ENCODE peak calls at places on chromosome 20, in ten cellular contexts. I is thyroid gland, C is K562, F is ovary, X is heart left ventricle, Y is HCT116, W is tibial nerve, B is stomach, Q is uterus, P is IMR-90. J is an unnamed sample.

GRCh38 chr20:58839474-58839874 is 11.2 kb downstream of the GNAS-AS1 start:
- DNase-seq in I (peak; percentile 52), C (peak; percentile 61), F (no peak), X (no peak), Y (peak; percentile 7), W (no peak), B (no peak), Q (no peak), P (peak; percentile 24), J (peak; percentile 18)

GRCh38 chr20:47228654-47229053 is 127.8 kb downstream of the ZMYND8 start:
- DNase-seq in I (no peak), C (no peak), F (no peak), X (peak; percentile 37), Y (no peak), W (no peak), B (no peak), Q (no peak), P (no peak), J (no peak)

GRCh38 chr20:3071610-3072529 is at the start of gene OXT:
- DNase-seq in I (peak; percentile 44), C (no peak), F (no peak), X (peak; percentile 51), Y (no peak), W (no peak), B (no peak), Q (peak; percentile 42), P (no peak), J (peak; percentile 20)

GRCh38 chr20:8853805-8854338 is 215.0 kb upstream of the PLCB4 start:
- DNase-seq in I (peak; percentile 12), C (peak; percentile 39), F (no peak), X (peak; percentile 20), Y (peak; percentile 40), W (no peak), B (no peak), Q (no peak), P (peak; percentile 84), J (peak; percentile 43)

GRCh38 chr20:46354920-46355654 is 46.8 kb upstream of the CDH22 start:
- DNase-seq in I (no peak), C (no peak), F (no peak), X (no peak), Y (no peak), W (no peak), B (no peak), Q (no peak), P (no peak), J (no peak)

GRCh38 chr20:49888341-49889244 is 26.7 kb downstream of the SPATA2 start:
- DNase-seq in I (peak; percentile 44), C (peak; percentile 78), F (no peak), X (no peak), Y (peak; percentile 21), W (no peak), B (peak; percentile 56), Q (peak; percentile 47), P (peak; percentile 56), J (peak; percentile 41)

GRCh38 chr20:63766695-63767426 is 27.3 kb downstream of the SLC2A4RG start:
- DNase-seq in I (no peak), C (no peak), F (no peak), X (no peak), Y (no peak), W (no peak), B (no peak), Q (no peak), P (no peak), J (no peak)

GRCh38 chr20:41078329-41078728 is 49.7 kb downstream of the TOP1 start:
- DNase-seq in I (peak; percentile 23), C (no peak), F (no peak), X (no peak), Y (no peak), W (no peak), B (no peak), Q (no peak), P (peak; percentile 53), J (peak; percentile 38)

GRCh38 chr20:23417861-23418260 is 3.4 kb downstream of the NAPB start:
- DNase-seq in I (no peak), C (no peak), F (no peak), X (no peak), Y (no peak), W (no peak), B (no peak), Q (no peak), P (no peak), J (no peak)

GRCh38 chr20:23419657-23419994 is 1.7 kb downstream of the NAPB start:
- DNase-seq in I (no peak), C (no peak), F (no peak), X (no peak), Y (no peak), W (no peak), B (no peak), Q (no peak), P (no peak), J (no peak)

GRCh38 chr20:23415958-23416583 is 5.2 kb downstream of the NAPB start:
- DNase-seq in I (no peak), C (no peak), F (no peak), X (no peak), Y (no peak), W (no peak), B (no peak), Q (no peak), P (no peak), J (no peak)

GRCh38 chr20:23420943-23421925 is at the start of gene NAPB:
- DNase-seq in I (peak; percentile 92), C (peak; percentile 86), F (peak; percentile 91), X (peak; percentile 97), Y (peak; percentile 78), W (peak; percentile 89), B (peak; percentile 94), Q (peak; percentile 95), P (peak; percentile 88), J (peak; percentile 93)

DNA sequence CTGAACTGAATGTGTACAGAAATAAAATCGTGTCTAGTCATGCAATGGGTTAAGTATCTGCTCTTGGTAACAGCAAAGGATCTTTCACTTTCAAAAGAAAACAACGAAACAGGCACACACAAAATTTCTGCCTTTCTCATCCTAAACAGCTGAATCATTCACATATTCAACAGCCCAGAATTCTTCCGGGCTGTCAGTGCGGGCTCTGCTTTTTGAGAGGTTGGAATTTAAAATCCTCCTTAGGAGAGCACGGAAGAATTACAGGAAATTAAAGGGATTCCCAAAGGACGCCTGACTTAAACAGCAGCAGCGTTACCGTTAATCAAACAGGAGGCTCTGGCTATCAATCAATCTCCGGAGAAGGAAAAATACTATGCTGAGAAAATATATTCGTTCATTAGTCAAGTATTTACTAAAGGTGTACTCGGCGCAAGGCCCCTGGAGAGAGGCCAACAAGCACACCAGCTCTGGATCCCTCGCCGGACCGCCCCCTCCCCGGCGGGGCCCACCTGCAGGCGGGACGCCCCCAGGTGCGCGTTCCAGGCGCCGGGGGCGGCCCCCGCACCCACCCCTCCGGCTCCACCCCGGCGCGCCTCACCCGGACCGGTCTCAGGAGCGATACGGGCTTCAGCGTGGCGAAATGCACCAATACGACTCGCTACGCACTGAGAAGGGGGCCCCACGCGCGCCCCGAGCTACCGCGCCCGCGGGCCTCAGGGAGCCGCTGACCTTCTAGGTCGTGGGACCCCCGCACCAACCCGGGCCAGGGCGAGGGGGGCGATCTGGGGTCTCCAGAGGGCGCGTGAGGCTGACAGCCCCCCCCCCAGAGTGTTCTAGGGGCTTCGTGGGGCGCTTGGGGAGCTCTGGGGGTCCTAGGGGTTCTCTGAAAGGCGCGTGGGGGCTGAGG is 1.0 kb downstream of the NAPB start:
- DNase-seq in I (peak; percentile 74), C (peak; percentile 36), F (peak; percentile 41), X (peak; percentile 45), Y (no peak), W (no peak), B (peak; percentile 89), Q (peak; percentile 35), P (peak; percentile 70), J (peak; percentile 28)
- TF ChIP-seq POLR2A in I (no peak), C (no peak), F (no peak), X (no peak), Y (no peak), W (no peak), B (no peak), Q (no peak), P (no peak), J (no peak)

DNA sequence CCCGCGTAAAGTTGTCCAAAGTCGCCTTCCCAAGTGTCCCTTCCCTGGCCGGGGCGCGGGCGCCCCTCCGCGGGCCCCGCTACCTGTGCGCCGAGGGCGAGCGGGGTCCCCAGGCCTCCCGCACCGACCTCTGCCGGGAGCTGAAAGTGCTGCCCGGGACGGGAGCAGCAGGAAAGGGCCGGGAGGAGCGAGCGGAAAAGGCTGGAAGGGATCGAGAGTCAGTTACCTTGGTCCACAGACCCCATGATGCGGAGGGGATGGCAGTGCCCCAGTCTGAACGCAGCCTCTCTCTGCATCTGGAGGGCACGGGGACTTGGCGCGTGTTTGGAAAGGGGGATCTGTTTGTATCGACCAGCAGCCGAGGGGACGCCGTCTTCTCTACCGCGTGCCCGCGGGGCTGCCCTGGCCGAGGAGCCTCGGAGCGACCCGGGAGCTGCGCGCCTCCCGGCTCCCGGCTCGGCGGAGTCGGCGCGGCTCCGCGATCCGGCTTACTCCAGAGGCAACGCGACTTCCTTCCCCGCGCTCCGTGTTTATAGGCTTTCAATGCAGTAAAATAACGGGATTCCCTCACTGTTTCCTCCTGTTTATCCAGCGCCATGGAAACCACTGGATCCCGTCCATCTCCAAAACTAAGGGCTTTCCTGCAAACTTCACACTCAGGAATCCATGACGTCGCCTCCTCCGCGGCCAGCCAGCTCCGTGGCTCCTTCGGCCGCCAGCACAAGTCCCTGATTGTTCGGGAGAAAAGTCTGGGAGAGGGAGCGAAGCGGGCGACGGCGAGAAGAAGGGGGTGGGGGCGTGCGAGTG is 20.0 kb upstream of the NFATC2 start:
- DNase-seq in I (peak; percentile 73), C (no peak), F (peak; percentile 85), X (peak; percentile 91), Y (peak; percentile 26), W (peak; percentile 78), B (peak; percentile 57), Q (peak; percentile 93), P (peak; percentile 95), J (peak; percentile 68)
- TF ChIP-seq POLR2A in I (peak; percentile 10), C (no peak), F (peak; percentile 88), X (no peak), Y (no peak), W (peak; percentile 67), B (no peak), Q (peak; percentile 67), P (peak; percentile 97), J (no peak)

DNA sequence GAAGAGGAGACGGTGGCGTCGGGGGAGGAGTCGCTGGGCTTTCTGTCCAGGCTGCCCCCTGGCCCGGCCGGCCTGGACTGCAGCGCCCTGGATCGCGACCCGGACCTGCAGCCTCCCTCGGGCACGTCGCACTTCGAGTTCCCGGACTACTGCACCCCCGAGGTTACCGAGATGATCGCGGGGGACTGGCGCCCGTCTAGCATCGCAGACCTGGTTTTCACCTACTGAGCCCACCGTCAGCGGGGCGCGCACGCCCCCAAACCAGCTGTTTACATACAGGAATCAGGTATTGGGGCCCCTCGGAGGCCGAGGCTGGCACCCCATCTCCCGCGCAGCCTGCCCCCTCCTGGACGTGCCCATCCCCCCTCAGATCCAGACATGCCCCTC is 1.3 kb downstream of the SOX12 start:
- DNase-seq in I (peak; percentile 60), C (no peak), F (no peak), X (peak; percentile 51), Y (no peak), W (no peak), B (peak; percentile 31), Q (no peak), P (no peak), J (peak; percentile 23)
- TF ChIP-seq POLR2A in I (no peak), C (no peak), F (no peak), X (no peak), Y (no peak), W (no peak), B (no peak), Q (no peak), P (no peak), J (no peak)

DNA sequence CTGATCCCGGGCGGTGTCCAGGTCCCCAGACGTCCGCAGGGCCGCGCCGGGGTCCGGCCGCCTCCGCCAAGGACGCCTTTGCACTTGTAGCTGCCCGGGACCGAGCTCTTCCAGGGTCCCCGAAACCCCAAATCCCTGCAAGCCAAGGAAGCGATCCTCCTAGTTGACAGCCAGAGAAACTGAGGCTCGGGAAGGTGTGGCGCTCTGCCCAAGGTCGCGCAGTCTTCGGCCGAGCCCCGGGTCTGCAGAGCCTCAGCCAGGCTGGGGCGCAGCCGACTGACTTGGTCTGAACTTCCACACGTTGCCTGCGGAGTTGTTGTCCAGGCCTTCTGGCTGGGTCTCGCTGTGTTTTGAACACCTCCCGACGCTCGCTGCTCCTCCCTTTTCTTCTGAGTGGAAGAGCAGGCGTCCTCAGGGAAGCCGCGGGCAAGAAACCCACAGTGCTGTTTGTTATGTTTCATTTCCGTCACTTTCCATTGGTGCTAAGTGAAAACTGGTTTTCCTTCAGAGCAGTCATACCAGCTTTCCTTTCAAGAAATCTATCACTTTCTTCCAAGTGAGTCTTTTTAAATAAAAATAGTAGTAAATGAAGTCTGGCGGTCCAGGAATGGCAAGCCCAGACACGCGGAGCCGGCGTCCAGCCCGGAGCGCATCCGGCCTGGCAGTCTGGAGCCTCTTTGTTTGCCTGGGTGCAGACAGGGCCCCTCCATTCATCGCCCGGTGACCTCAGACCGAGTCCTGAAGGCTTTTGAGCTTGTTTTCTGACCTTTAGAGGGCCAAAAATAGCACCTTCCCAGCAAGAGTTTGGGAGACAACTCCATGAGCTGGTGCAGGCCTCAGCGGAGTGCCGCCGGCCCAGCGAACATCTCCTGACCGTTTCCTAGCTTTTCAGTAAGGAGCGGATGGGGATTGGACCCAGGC is 698 bp downstream of the FAM210B start:
- DNase-seq in I (peak; percentile 52), C (no peak), F (peak; percentile 54), X (peak; percentile 49), Y (no peak), W (no peak), B (peak; percentile 38), Q (peak; percentile 38), P (peak; percentile 73), J (peak; percentile 69)
- TF ChIP-seq POLR2A in I (peak; percentile 1), C (peak; percentile 31), F (no peak), X (no peak), Y (no peak), W (no peak), B (no peak), Q (no peak), P (peak; percentile 24), J (no peak)